ENCODE peak calls at places on chromosome 6, in ten cellular contexts. One of them, this sample, is unnamed.

GRCh38 chr6:166041277-166041676 is 126.4 kb downstream of the TBXT start:
- DNase-seq in mucosa of gallbladder: no peak
- DNase-seq in SW480: no peak
- DNase-seq in BE2C: no peak
- DNase-seq in Jurkat, Clone E6-1: no peak
- DNase-seq in germinal center: no peak
- DNase-seq in T-helper 17 cell: no peak
- DNase-seq in NCI-H2081: no peak
- DNase-seq in chondrocyte: no peak
- DNase-seq in neuronal stem cell: no peak
- DNase-seq in this sample: no peak

GRCh38 chr6:118620202-118620601 is 31.2 kb downstream of the CEP85L start:
- DNase-seq in chondrocyte: no peak
- DNase-seq in BE2C: no peak
- DNase-seq in germinal center: no peak
- DNase-seq in T-helper 17 cell: no peak
- DNase-seq in neuronal stem cell: no peak
- DNase-seq in mucosa of gallbladder: no peak
- DNase-seq in Jurkat, Clone E6-1: no peak
- DNase-seq in SW480: no peak
- DNase-seq in NCI-H2081: no peak
- DNase-seq in this sample: no peak

GRCh38 chr6:33428219-33428890 is 8.5 kb downstream of the SYNGAP1 start:
- DNase-seq in germinal center: peak; percentile 54
- DNase-seq in chondrocyte: no peak
- DNase-seq in T-helper 17 cell: no peak
- DNase-seq in NCI-H2081: no peak
- DNase-seq in mucosa of gallbladder: no peak
- DNase-seq in neuronal stem cell: no peak
- DNase-seq in SW480: peak; percentile 76
- DNase-seq in Jurkat, Clone E6-1: no peak
- DNase-seq in BE2C: peak; percentile 54
- DNase-seq in this sample: no peak

GRCh38 chr6:4665489-4666417 is 110.5 kb upstream of the CDYL start:
- DNase-seq in Jurkat, Clone E6-1: no peak
- DNase-seq in chondrocyte: no peak
- DNase-seq in germinal center: no peak
- DNase-seq in SW480: no peak
- DNase-seq in T-helper 17 cell: no peak
- DNase-seq in neuronal stem cell: no peak
- DNase-seq in NCI-H2081: no peak
- DNase-seq in BE2C: no peak
- DNase-seq in mucosa of gallbladder: no peak
- DNase-seq in this sample: no peak

GRCh38 chr6:32529697-32530429 is at the start of gene HLA-DRB5:
- DNase-seq in chondrocyte: no peak
- DNase-seq in NCI-H2081: no peak
- DNase-seq in SW480: no peak
- DNase-seq in neuronal stem cell: no peak
- DNase-seq in germinal center: peak; percentile 11
- DNase-seq in mucosa of gallbladder: peak; percentile 38
- DNase-seq in BE2C: no peak
- DNase-seq in Jurkat, Clone E6-1: peak; percentile 7
- DNase-seq in T-helper 17 cell: no peak
- DNase-seq in this sample: no peak

GRCh38 chr6:169216830-169217229 is 36.8 kb downstream of the THBS2 start:
- DNase-seq in SW480: no peak
- DNase-seq in mucosa of gallbladder: no peak
- DNase-seq in neuronal stem cell: no peak
- DNase-seq in BE2C: no peak
- DNase-seq in NCI-H2081: no peak
- DNase-seq in Jurkat, Clone E6-1: no peak
- DNase-seq in germinal center: no peak
- DNase-seq in T-helper 17 cell: no peak
- DNase-seq in chondrocyte: no peak
- DNase-seq in this sample: no peak

GRCh38 chr6:70531133-70531532 is 35.6 kb upstream of the SDHAF4 start:
- DNase-seq in SW480: no peak
- DNase-seq in BE2C: no peak
- DNase-seq in NCI-H2081: no peak
- DNase-seq in germinal center: no peak
- DNase-seq in neuronal stem cell: no peak
- DNase-seq in T-helper 17 cell: no peak
- DNase-seq in mucosa of gallbladder: no peak
- DNase-seq in Jurkat, Clone E6-1: no peak
- DNase-seq in chondrocyte: no peak
- DNase-seq in this sample: no peak

GRCh38 chr6:169231790-169232506 is 21.7 kb downstream of the THBS2 start:
- DNase-seq in Jurkat, Clone E6-1: no peak
- DNase-seq in NCI-H2081: no peak
- DNase-seq in germinal center: no peak
- DNase-seq in chondrocyte: no peak
- DNase-seq in SW480: no peak
- DNase-seq in neuronal stem cell: no peak
- DNase-seq in mucosa of gallbladder: no peak
- DNase-seq in T-helper 17 cell: no peak
- DNase-seq in BE2C: no peak
- DNase-seq in this sample: no peak

GRCh38 chr6:168873266-168873665 is 380.4 kb downstream of the THBS2 start:
- DNase-seq in chondrocyte: no peak
- DNase-seq in SW480: no peak
- DNase-seq in Jurkat, Clone E6-1: no peak
- DNase-seq in germinal center: no peak
- DNase-seq in neuronal stem cell: no peak
- DNase-seq in NCI-H2081: no peak
- DNase-seq in T-helper 17 cell: no peak
- DNase-seq in mucosa of gallbladder: no peak
- DNase-seq in BE2C: no peak
- DNase-seq in this sample: no peak

GRCh38 chr6:21479140-21479539 is 114.4 kb upstream of the SOX4 start:
- DNase-seq in BE2C: peak; percentile 58
- DNase-seq in SW480: no peak
- DNase-seq in neuronal stem cell: no peak
- DNase-seq in germinal center: no peak
- DNase-seq in T-helper 17 cell: no peak
- DNase-seq in NCI-H2081: no peak
- DNase-seq in chondrocyte: no peak
- DNase-seq in mucosa of gallbladder: no peak
- DNase-seq in Jurkat, Clone E6-1: no peak
- DNase-seq in this sample: no peak

GRCh38 chr6:107866606-107867301 is 42.6 kb upstream of the SCML4 start:
- DNase-seq in NCI-H2081: peak; percentile 4
- DNase-seq in Jurkat, Clone E6-1: peak; percentile 29
- DNase-seq in SW480: peak; percentile 24
- DNase-seq in mucosa of gallbladder: no peak
- DNase-seq in germinal center: peak; percentile 31
- DNase-seq in chondrocyte: no peak
- DNase-seq in neuronal stem cell: no peak
- DNase-seq in T-helper 17 cell: no peak
- DNase-seq in BE2C: no peak
- DNase-seq in this sample: no peak

GRCh38 chr6:24924956-24925355 is 10.8 kb downstream of the RIPOR2 start:
- DNase-seq in SW480: no peak
- DNase-seq in chondrocyte: no peak
- DNase-seq in Jurkat, Clone E6-1: no peak
- DNase-seq in mucosa of gallbladder: no peak
- DNase-seq in NCI-H2081: no peak
- DNase-seq in BE2C: peak; percentile 16
- DNase-seq in T-helper 17 cell: no peak
- DNase-seq in germinal center: no peak
- DNase-seq in neuronal stem cell: no peak
- DNase-seq in this sample: no peak

GRCh38 chr6:16205377-16206144 is 32.8 kb upstream of the GMPR start:
- DNase-seq in SW480: peak; percentile 11
- DNase-seq in chondrocyte: no peak
- DNase-seq in Jurkat, Clone E6-1: no peak
- DNase-seq in neuronal stem cell: no peak
- DNase-seq in germinal center: peak; percentile 74
- DNase-seq in BE2C: peak; percentile 66
- DNase-seq in mucosa of gallbladder: no peak
- DNase-seq in NCI-H2081: no peak
- DNase-seq in T-helper 17 cell: no peak
- DNase-seq in this sample: no peak

GRCh38 chr6:121823437-121823851 is 388.0 kb downstream of the GJA1 start:
- DNase-seq in mucosa of gallbladder: no peak
- DNase-seq in neuronal stem cell: peak; percentile 24
- DNase-seq in germinal center: no peak
- DNase-seq in SW480: no peak
- DNase-seq in chondrocyte: no peak
- DNase-seq in Jurkat, Clone E6-1: no peak
- DNase-seq in NCI-H2081: no peak
- DNase-seq in BE2C: no peak
- DNase-seq in T-helper 17 cell: no peak
- DNase-seq in this sample: no peak

GRCh38 chr6:166330612-166331011 is 11.7 kb downstream of the SFT2D1 start:
- DNase-seq in Jurkat, Clone E6-1: no peak
- DNase-seq in mucosa of gallbladder: peak; percentile 54
- DNase-seq in chondrocyte: no peak
- DNase-seq in BE2C: peak; percentile 89
- DNase-seq in NCI-H2081: no peak
- DNase-seq in germinal center: no peak
- DNase-seq in neuronal stem cell: peak; percentile 51
- DNase-seq in T-helper 17 cell: no peak
- DNase-seq in SW480: no peak
- DNase-seq in this sample: no peak

GRCh38 chr6:21386744-21387143 is 206.8 kb upstream of the SOX4 start:
- DNase-seq in neuronal stem cell: no peak
- DNase-seq in SW480: no peak
- DNase-seq in chondrocyte: no peak
- DNase-seq in mucosa of gallbladder: no peak
- DNase-seq in germinal center: no peak
- DNase-seq in Jurkat, Clone E6-1: no peak
- DNase-seq in BE2C: no peak
- DNase-seq in T-helper 17 cell: no peak
- DNase-seq in NCI-H2081: no peak
- DNase-seq in this sample: no peak

GRCh38 chr6:148758492-148758891 is 11.7 kb downstream of the UST start:
- DNase-seq in neuronal stem cell: no peak
- DNase-seq in mucosa of gallbladder: no peak
- DNase-seq in SW480: no peak
- DNase-seq in Jurkat, Clone E6-1: peak; percentile 77
- DNase-seq in T-helper 17 cell: peak; percentile 10
- DNase-seq in germinal center: peak; percentile 66
- DNase-seq in BE2C: no peak
- DNase-seq in chondrocyte: no peak
- DNase-seq in NCI-H2081: no peak
- DNase-seq in this sample: no peak

GRCh38 chr6:140537211-140537610 is 1162.8 kb upstream of the CITED2 start:
- DNase-seq in T-helper 17 cell: no peak
- DNase-seq in germinal center: no peak
- DNase-seq in mucosa of gallbladder: no peak
- DNase-seq in Jurkat, Clone E6-1: no peak
- DNase-seq in BE2C: no peak
- DNase-seq in chondrocyte: no peak
- DNase-seq in neuronal stem cell: no peak
- DNase-seq in NCI-H2081: no peak
- DNase-seq in SW480: no peak
- DNase-seq in this sample: no peak

GRCh38 chr6:86500035-86500434 is 437.3 kb upstream of the HTR1E start:
- DNase-seq in SW480: no peak
- DNase-seq in germinal center: no peak
- DNase-seq in mucosa of gallbladder: no peak
- DNase-seq in Jurkat, Clone E6-1: no peak
- DNase-seq in BE2C: no peak
- DNase-seq in T-helper 17 cell: no peak
- DNase-seq in chondrocyte: no peak
- DNase-seq in NCI-H2081: no peak
- DNase-seq in neuronal stem cell: no peak
- DNase-seq in this sample: no peak

GRCh38 chr6:160282444-160282843 is 23.8 kb upstream of the SLC22A2 start:
- DNase-seq in neuronal stem cell: no peak
- DNase-seq in SW480: no peak
- DNase-seq in T-helper 17 cell: no peak
- DNase-seq in BE2C: no peak
- DNase-seq in NCI-H2081: no peak
- DNase-seq in Jurkat, Clone E6-1: no peak
- DNase-seq in germinal center: no peak
- DNase-seq in chondrocyte: no peak
- DNase-seq in mucosa of gallbladder: no peak
- DNase-seq in this sample: no peak

GRCh38 chr6:7742214-7742613 is 16.3 kb downstream of the BMP6 start:
- DNase-seq in mucosa of gallbladder: no peak
- DNase-seq in chondrocyte: no peak
- DNase-seq in T-helper 17 cell: no peak
- DNase-seq in SW480: no peak
- DNase-seq in Jurkat, Clone E6-1: no peak
- DNase-seq in NCI-H2081: no peak
- DNase-seq in germinal center: no peak
- DNase-seq in neuronal stem cell: no peak
- DNase-seq in BE2C: no peak
- DNase-seq in this sample: no peak

GRCh38 chr6:112202639-112203341 is 51.6 kb downstream of the LAMA4 start:
- DNase-seq in BE2C: peak; percentile 78
- DNase-seq in neuronal stem cell: no peak
- DNase-seq in chondrocyte: no peak
- DNase-seq in mucosa of gallbladder: no peak
- DNase-seq in Jurkat, Clone E6-1: no peak
- DNase-seq in SW480: no peak
- DNase-seq in NCI-H2081: no peak
- DNase-seq in T-helper 17 cell: no peak
- DNase-seq in germinal center: peak; percentile 2
- DNase-seq in this sample: no peak

GRCh38 chr6:147170269-147170668 is 33.9 kb upstream of the STXBP5 start:
- DNase-seq in germinal center: no peak
- DNase-seq in neuronal stem cell: no peak
- DNase-seq in T-helper 17 cell: no peak
- DNase-seq in chondrocyte: no peak
- DNase-seq in SW480: no peak
- DNase-seq in NCI-H2081: no peak
- DNase-seq in Jurkat, Clone E6-1: no peak
- DNase-seq in mucosa of gallbladder: no peak
- DNase-seq in BE2C: no peak
- DNase-seq in this sample: no peak

GRCh38 chr6:30391240-30391639 is 46.3 kb downstream of the RPP21 start:
- DNase-seq in T-helper 17 cell: no peak
- DNase-seq in BE2C: no peak
- DNase-seq in chondrocyte: no peak
- DNase-seq in neuronal stem cell: no peak
- DNase-seq in germinal center: no peak
- DNase-seq in NCI-H2081: no peak
- DNase-seq in mucosa of gallbladder: no peak
- DNase-seq in SW480: no peak
- DNase-seq in Jurkat, Clone E6-1: no peak
- DNase-seq in this sample: no peak

GRCh38 chr6:43923376-43924221 is 153.6 kb downstream of the VEGFA start:
- DNase-seq in Jurkat, Clone E6-1: no peak
- DNase-seq in SW480: peak; percentile 74
- DNase-seq in mucosa of gallbladder: no peak
- DNase-seq in BE2C: no peak
- DNase-seq in germinal center: no peak
- DNase-seq in chondrocyte: no peak
- DNase-seq in NCI-H2081: no peak
- DNase-seq in T-helper 17 cell: no peak
- DNase-seq in neuronal stem cell: no peak
- DNase-seq in this sample: no peak

GRCh38 chr6:31478186-31478950 is 19.6 kb upstream of the MICB start:
- DNase-seq in mucosa of gallbladder: no peak
- DNase-seq in SW480: no peak
- DNase-seq in BE2C: no peak
- DNase-seq in NCI-H2081: no peak
- DNase-seq in Jurkat, Clone E6-1: no peak
- DNase-seq in chondrocyte: no peak
- DNase-seq in neuronal stem cell: no peak
- DNase-seq in germinal center: no peak
- DNase-seq in T-helper 17 cell: no peak
- DNase-seq in this sample: no peak

GRCh38 chr6:130421567-130421966 is 55.8 kb downstream of the TMEM200A start:
- DNase-seq in Jurkat, Clone E6-1: no peak
- DNase-seq in chondrocyte: no peak
- DNase-seq in T-helper 17 cell: no peak
- DNase-seq in SW480: no peak
- DNase-seq in mucosa of gallbladder: no peak
- DNase-seq in neuronal stem cell: no peak
- DNase-seq in NCI-H2081: no peak
- DNase-seq in germinal center: no peak
- DNase-seq in BE2C: no peak
- DNase-seq in this sample: no peak

GRCh38 chr6:56663344-56663743 is 20.7 kb upstream of the DST start:
- DNase-seq in germinal center: no peak
- DNase-seq in mucosa of gallbladder: peak; percentile 28
- DNase-seq in Jurkat, Clone E6-1: no peak
- DNase-seq in SW480: peak; percentile 59
- DNase-seq in neuronal stem cell: no peak
- DNase-seq in T-helper 17 cell: no peak
- DNase-seq in NCI-H2081: no peak
- DNase-seq in BE2C: peak; percentile 16
- DNase-seq in chondrocyte: no peak
- DNase-seq in this sample: no peak